ENCODE peak calls at places on chromosomes 5 and 9, in four cellular contexts. U is tibial nerve, C is HTR-8/SVneo, W is AG08396. P is an unnamed sample.

GRCh38 chr5:124744170-124744911 is 2.1 kb downstream of the ZNF608 start:
- DNase-seq in U (no peak), C (no peak), W (no peak), P (no peak)

GRCh38 chr9:84169240-84169639 is 171.3 kb downstream of the SLC28A3 start:
- DNase-seq in U (no peak), C (no peak), W (no peak), P (no peak)

GRCh38 chr9:118189615-118190014 is 485.4 kb downstream of the TLR4 start:
- DNase-seq in U (no peak), C (no peak), W (no peak), P (no peak)

GRCh38 chr9:71145179-71145578 is 23.8 kb upstream of the TRPM3 start:
- DNase-seq in U (no peak), C (no peak), W (no peak), P (no peak)

GRCh38 chr5:139667001-139667729 is 19.0 kb downstream of the CXXC5 start:
- DNase-seq in U (no peak), C (no peak), W (no peak), P (no peak)

GRCh38 chr5:75342836-75343235 is 5.8 kb downstream of the HMGCR start:
- DNase-seq in U (no peak), C (no peak), W (no peak), P (no peak)

GRCh38 chr9:80811003-80811402 is 878.3 kb downstream of the TLE1 start:
- DNase-seq in U (no peak), C (no peak), W (peak), P (no peak)

GRCh38 chr5:543755-544674 is 19.8 kb upstream of the SLC9A3 start:
- DNase-seq in U (peak), C (no peak), W (no peak), P (no peak)

GRCh38 chr9:21943464-21943863 is 50.7 kb downstream of the CDKN2A start:
- DNase-seq in U (no peak), C (no peak), W (no peak), P (no peak)

GRCh38 chr5:11385251-11385900 is 518.9 kb downstream of the CTNND2 start:
- DNase-seq in U (no peak), C (no peak), W (no peak), P (no peak)

GRCh38 chr9:18474778-18475177 is 825 bp downstream of the ADAMTSL1 start:
- DNase-seq in U (no peak), C (no peak), W (no peak), P (no peak)

GRCh38 chr9:130689937-130690700 is 3.5 kb upstream of the EXOSC2 start:
- DNase-seq in U (peak), C (peak), W (peak), P (no peak)

GRCh38 chr9:137305788-137306545 is 3.9 kb upstream of the NRARP start:
- DNase-seq in U (no peak), C (no peak), W (no peak), P (no peak)

P was measured in brain pericyte.